ENCODE peak calls at places on chromosome 12, in nine cellular contexts. A, D, Y, X, L, G, C, O and Z are unnamed samples.

GRCh38 chr12:14256555-14257169 is 108.8 kb upstream of the ATF7IP start:
- DNase-seq in L (no peak), D (peak), O (peak), X (peak), A (peak), Y (peak), C (peak), G (peak), Z (peak)

GRCh38 chr12:84862190-84862589 is 50.4 kb downstream of the SLC6A15 start:
- DNase-seq in A (no peak), D (no peak), X (no peak), G (no peak), L (no peak), Y (no peak), C (no peak), O (no peak), Z (no peak)

GRCh38 chr12:39620664-39621658 is 1.4 kb upstream of the ABCD2 start:
- DNase-seq in A (no peak), D (no peak), Y (peak), C (no peak), O (no peak), X (no peak), G (no peak), L (no peak), Z (no peak)

GRCh38 chr12:116726749-116727148 is 11.1 kb downstream of the SPRING1 start:
- DNase-seq in C (no peak), D (no peak), O (no peak), G (no peak), A (no peak), X (peak), Y (no peak), L (no peak), Z (no peak)

GRCh38 chr12:108816652-108817335 is 40.6 kb downstream of the SSH1 start:
- DNase-seq in L (no peak), Y (no peak), G (no peak), X (no peak), D (no peak), C (no peak), A (no peak), O (no peak), Z (peak)

GRCh38 chr12:107320929-107321618 is 227.7 kb upstream of the CRY1 start:
- DNase-seq in L (no peak), G (peak), Y (peak), A (no peak), X (peak), D (peak), C (peak), O (no peak), Z (peak)

GRCh38 chr12:56520025-56520810 is 1.4 kb upstream of the RBMS2 start:
- DNase-seq in X (peak), G (no peak), D (no peak), L (no peak), A (peak), O (no peak), C (no peak), Y (no peak), Z (no peak)

GRCh38 chr12:76337583-76337982 is 10.6 kb downstream of the BBS10 start:
- DNase-seq in A (no peak), D (no peak), Y (peak), X (peak), O (peak), L (no peak), C (no peak), G (no peak), Z (peak)

GRCh38 chr12:65756956-65757511 is 67.2 kb upstream of the HMGA2 start:
- DNase-seq in A (no peak), C (no peak), X (no peak), O (peak), L (no peak), G (no peak), Y (peak), D (no peak), Z (no peak)

GRCh38 chr12:13592063-13592942 is 389.1 kb downstream of the GRIN2B start:
- DNase-seq in A (no peak), C (no peak), O (no peak), G (no peak), L (no peak), Y (no peak), X (no peak), D (no peak), Z (no peak)

GRCh38 chr12:68259318-68259940 is 6.0 kb upstream of the IL22 start:
- DNase-seq in G (no peak), X (peak), L (no peak), A (no peak), D (peak), Y (peak), O (peak), C (peak), Z (peak)

GRCh38 chr12:34204830-34205285 is 182.6 kb downstream of the ALG10 start:
- DNase-seq in D (no peak), O (no peak), A (no peak), Y (no peak), G (no peak), C (no peak), X (no peak), L (no peak), Z (no peak)

GRCh38 chr12:79451988-79452387 is 238.8 kb downstream of the PAWR start:
- DNase-seq in O (peak), D (peak), A (peak), C (peak), G (no peak), Y (peak), X (peak), L (no peak), Z (peak)

GRCh38 chr12:103538397-103538796 is 42.6 kb upstream of the C12orf42 start:
- DNase-seq in O (no peak), D (peak), L (no peak), C (peak), X (no peak), G (no peak), A (no peak), Y (peak), Z (no peak)

GRCh38 chr12:79725987-79726386 is 35.2 kb upstream of the PAWR start:
- DNase-seq in X (peak), L (no peak), O (peak), A (no peak), Y (peak), C (peak), D (peak), G (no peak), Z (peak)

GRCh38 chr12:28998662-28999120 is 150.4 kb upstream of the FAR2 start:
- DNase-seq in Y (peak), C (peak), G (no peak), X (peak), D (peak), O (peak), A (peak), L (no peak), Z (peak)

GRCh38 chr12:127903146-127903545 is 363.8 kb upstream of the TMEM132C start:
- DNase-seq in X (peak), A (no peak), O (no peak), Y (no peak), D (no peak), G (no peak), C (no peak), L (no peak), Z (no peak)

GRCh38 chr12:49369723-49370145 is 2.5 kb downstream of the SPATS2 start:
- DNase-seq in O (no peak), Y (peak), G (no peak), C (peak), X (peak), L (no peak), A (no peak), D (no peak), Z (peak)

GRCh38 chr12:120324841-120325417 is 2.6 kb downstream of the PLA2G1B start:
- DNase-seq in G (no peak), A (no peak), X (no peak), O (no peak), C (no peak), L (no peak), D (no peak), Y (no peak), Z (no peak)

GRCh38 chr12:111201036-111201435 is 167.9 kb downstream of the PHETA1 start:
- DNase-seq in D (no peak), O (no peak), C (no peak), L (no peak), G (no peak), Y (no peak), A (no peak), X (no peak), Z (peak)
- TF ChIP-seq CTCF in D (no peak), O (no peak), C (no peak), L (no peak), G (no peak), Y (no peak), A (no peak), X (no peak), Z (no peak)

DNA sequence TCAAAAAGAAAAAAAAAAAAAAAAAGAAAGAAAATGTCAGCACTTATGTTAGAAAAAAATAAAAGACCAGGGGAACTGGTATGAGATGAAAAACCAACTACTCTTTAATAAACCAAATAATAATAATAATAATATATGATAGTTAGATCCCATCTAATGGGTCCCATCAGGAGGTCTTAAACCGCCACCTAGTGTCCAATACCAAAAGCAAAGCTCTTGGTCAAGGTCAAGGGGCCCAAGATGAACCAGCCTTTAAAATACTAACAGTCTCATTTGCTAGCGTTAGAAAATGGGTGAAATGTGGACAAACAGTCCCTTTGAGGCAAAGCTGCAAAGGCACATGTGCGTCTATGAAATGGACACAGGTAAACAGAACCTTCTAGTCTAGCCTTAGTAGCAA is 12.3 kb downstream of the BRAP start:
- DNase-seq in X (peak), G (no peak), D (no peak), C (peak), A (no peak), L (no peak), Y (peak), O (peak), Z (peak)
- TF ChIP-seq CTCF in X (peak), G (peak), D (no peak), C (no peak), A (no peak), L (no peak), Y (peak), O (peak), Z (peak)

GRCh38 chr12:102465762-102466560 is 14.4 kb downstream of the IGF1 start:
- DNase-seq in O (no peak), G (no peak), L (no peak), D (no peak), X (no peak), Y (no peak), A (no peak), C (no peak), Z (no peak)
- TF ChIP-seq CTCF in O (no peak), G (no peak), L (no peak), D (no peak), X (no peak), Y (no peak), A (no peak), C (no peak), Z (no peak)

GRCh38 chr12:119156401-119156800 is 22.3 kb upstream of the HSPB8 start:
- DNase-seq in C (no peak), Y (no peak), G (no peak), D (no peak), O (no peak), L (no peak), X (no peak), A (no peak), Z (no peak)
- TF ChIP-seq CTCF in C (no peak), Y (no peak), G (no peak), D (no peak), O (no peak), L (no peak), X (peak), A (no peak), Z (no peak)

GRCh38 chr12:72241552-72241951 is 30.6 kb upstream of the TRHDE start:
- DNase-seq in G (no peak), O (no peak), L (no peak), A (no peak), X (no peak), D (no peak), C (no peak), Y (no peak), Z (no peak)
- TF ChIP-seq CTCF in G (no peak), O (no peak), L (no peak), A (no peak), X (no peak), D (no peak), C (no peak), Y (no peak), Z (no peak)

DNA sequence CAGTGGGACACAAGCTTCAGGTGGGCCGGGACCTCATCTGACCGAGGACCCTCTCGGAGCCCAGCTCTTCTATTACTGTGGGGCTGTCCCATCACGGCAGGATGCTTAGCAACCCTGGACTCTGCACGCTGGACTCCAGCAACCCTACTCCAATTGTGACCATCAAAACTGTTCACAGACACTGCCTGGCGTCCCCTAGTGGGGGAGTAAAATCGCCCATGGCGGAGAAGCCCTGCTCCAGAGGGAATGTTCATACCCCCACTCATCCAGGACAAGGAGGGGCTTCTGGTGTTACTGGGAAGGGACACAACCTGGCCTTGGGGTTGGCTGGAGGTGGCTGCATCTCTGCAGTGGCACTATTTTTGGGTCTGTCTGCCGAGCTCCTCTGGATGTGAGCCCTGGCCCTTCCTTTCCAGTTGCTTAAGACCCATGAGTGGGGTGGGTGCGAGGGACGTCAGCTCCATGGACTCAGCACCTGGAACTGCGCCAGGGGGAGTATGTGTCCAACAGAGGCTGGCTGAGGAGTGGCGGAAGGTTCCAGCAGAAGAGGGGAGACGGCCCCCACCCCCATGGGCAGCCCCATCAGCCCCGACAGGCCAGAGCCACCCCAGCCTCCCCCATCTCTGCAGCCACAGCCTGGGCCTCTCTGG is 103.8 kb downstream of the RFLNA start:
- DNase-seq in L (no peak), O (no peak), X (no peak), C (no peak), D (no peak), Y (no peak), A (peak), G (no peak), Z (no peak)
- TF ChIP-seq CTCF in L (no peak), O (no peak), X (peak), C (no peak), D (no peak), Y (peak), A (no peak), G (no peak), Z (no peak)

GRCh38 chr12:72889791-72890190 is 617.6 kb downstream of the TRHDE start:
- DNase-seq in L (no peak), A (no peak), Y (no peak), G (no peak), O (no peak), D (no peak), C (no peak), X (no peak), Z (no peak)
- TF ChIP-seq CTCF in L (no peak), A (no peak), Y (no peak), G (no peak), O (no peak), D (no peak), C (no peak), X (no peak), Z (no peak)

GRCh38 chr12:47400251-47400650 is 305.6 kb downstream of the RPAP3 start:
- DNase-seq in L (no peak), O (peak), A (no peak), X (no peak), C (no peak), D (no peak), G (no peak), Y (peak), Z (no peak)

GRCh38 chr12:47396902-47397663 is 308.7 kb downstream of the RPAP3 start:
- DNase-seq in X (no peak), O (no peak), L (peak), A (no peak), G (no peak), C (no peak), Y (no peak), D (no peak), Z (no peak)

GRCh38 chr12:47394070-47394469 is 311.8 kb downstream of the RPAP3 start:
- DNase-seq in L (no peak), D (no peak), C (peak), Y (no peak), O (no peak), A (no peak), X (no peak), G (no peak), Z (no peak)

GRCh38 chr12:47393403-47393790 is 312.4 kb downstream of the RPAP3 start:
- DNase-seq in Y (no peak), O (no peak), G (no peak), D (no peak), L (no peak), X (peak), A (no peak), C (no peak), Z (no peak)

DNA sequence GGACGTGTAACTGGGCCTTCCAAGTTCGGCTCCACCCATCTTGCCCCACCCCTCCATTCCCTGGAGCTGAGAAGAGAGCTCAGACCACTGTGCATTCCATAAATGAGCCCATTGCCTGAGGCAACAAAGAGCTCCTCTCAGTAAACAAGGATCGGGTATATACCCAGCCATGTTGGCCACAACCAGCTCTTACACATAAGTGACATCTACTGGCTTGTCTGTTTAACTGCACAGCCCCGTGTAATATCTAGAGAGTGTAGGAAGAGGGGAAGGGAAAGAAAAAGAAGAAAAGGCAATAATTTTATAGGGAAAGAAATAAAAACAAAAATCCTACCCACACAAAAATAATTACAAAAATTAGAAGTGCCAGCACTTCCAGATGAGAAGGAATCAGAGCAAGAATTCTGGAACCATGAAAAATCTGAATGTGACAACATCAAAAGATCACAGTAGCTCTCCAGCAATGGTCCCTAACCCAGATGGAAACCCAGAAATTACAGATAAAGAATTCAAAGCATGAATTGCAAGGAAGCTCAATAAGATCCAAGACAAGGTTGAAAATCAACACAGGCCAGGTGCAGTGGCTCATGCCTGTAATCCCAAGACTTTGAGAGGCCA is 308.1 kb downstream of the RPAP3 start:
- DNase-seq in L (no peak), G (no peak), X (peak), A (no peak), C (peak), O (peak), Y (peak), D (peak), Z (peak)
- TF ChIP-seq CTCF in L (no peak), G (peak), X (peak), A (peak), C (peak), O (peak), Y (peak), D (no peak), Z (peak)